ENCODE peak calls at places on chromosome 17, in ten cellular contexts. One of them, this sample, is unnamed.

GRCh38 chr17:49035470-49036269 is 38.5 kb downstream of the IGF2BP1 start:
- DNase-seq in GM12878: no peak
- DNase-seq in body of pancreas: peak
- DNase-seq in Peyer's patch: peak
- DNase-seq in stomach: peak
- DNase-seq in esophagus muscularis mucosa: no peak
- DNase-seq in A549: peak
- DNase-seq in esophagus squamous epithelium: no peak
- DNase-seq in NB4: peak
- DNase-seq in right lobe of liver: no peak
- DNase-seq in this sample: peak

GRCh38 chr17:17546399-17547185 is 44.9 kb downstream of the PEMT start:
- DNase-seq in Peyer's patch: no peak
- DNase-seq in body of pancreas: no peak
- DNase-seq in GM12878: no peak
- DNase-seq in esophagus muscularis mucosa: no peak
- DNase-seq in right lobe of liver: no peak
- DNase-seq in esophagus squamous epithelium: no peak
- DNase-seq in NB4: no peak
- DNase-seq in stomach: no peak
- DNase-seq in A549: no peak
- DNase-seq in this sample: no peak

GRCh38 chr17:36949461-36949927 is 740 bp downstream of the AATF start:
- DNase-seq in Peyer's patch: no peak
- DNase-seq in NB4: no peak
- DNase-seq in right lobe of liver: no peak
- DNase-seq in stomach: no peak
- DNase-seq in GM12878: no peak
- DNase-seq in A549: no peak
- DNase-seq in esophagus squamous epithelium: no peak
- DNase-seq in body of pancreas: no peak
- DNase-seq in esophagus muscularis mucosa: no peak
- DNase-seq in this sample: no peak

GRCh38 chr17:28986714-28987367 is 19.0 kb downstream of the SEZ6 start:
- DNase-seq in Peyer's patch: no peak
- DNase-seq in stomach: no peak
- DNase-seq in A549: no peak
- DNase-seq in esophagus muscularis mucosa: no peak
- DNase-seq in GM12878: no peak
- DNase-seq in right lobe of liver: no peak
- DNase-seq in NB4: no peak
- DNase-seq in body of pancreas: no peak
- DNase-seq in esophagus squamous epithelium: no peak
- DNase-seq in this sample: no peak

GRCh38 chr17:48202945-48203344 is 95.4 kb downstream of the SNX11 start:
- DNase-seq in esophagus squamous epithelium: no peak
- DNase-seq in NB4: no peak
- DNase-seq in right lobe of liver: no peak
- DNase-seq in GM12878: no peak
- DNase-seq in stomach: no peak
- DNase-seq in A549: no peak
- DNase-seq in body of pancreas: no peak
- DNase-seq in Peyer's patch: no peak
- DNase-seq in esophagus muscularis mucosa: no peak
- DNase-seq in this sample: no peak

GRCh38 chr17:17036520-17036998 is 5.7 kb upstream of the MPRIP start:
- DNase-seq in body of pancreas: peak
- DNase-seq in right lobe of liver: peak
- DNase-seq in GM12878: no peak
- DNase-seq in Peyer's patch: peak
- DNase-seq in NB4: peak
- DNase-seq in esophagus squamous epithelium: no peak
- DNase-seq in stomach: no peak
- DNase-seq in esophagus muscularis mucosa: no peak
- DNase-seq in A549: no peak
- DNase-seq in this sample: no peak

GRCh38 chr17:5500804-5501391 is 14.5 kb downstream of the MIS12 start:
- DNase-seq in body of pancreas: peak
- DNase-seq in esophagus squamous epithelium: no peak
- DNase-seq in stomach: peak
- DNase-seq in Peyer's patch: peak
- DNase-seq in right lobe of liver: peak
- DNase-seq in NB4: peak
- DNase-seq in esophagus muscularis mucosa: no peak
- DNase-seq in GM12878: no peak
- DNase-seq in A549: peak
- DNase-seq in this sample: peak

GRCh38 chr17:7932483-7932891 is 481 bp downstream of the CNTROB start:
- DNase-seq in stomach: no peak
- DNase-seq in right lobe of liver: no peak
- DNase-seq in NB4: peak
- DNase-seq in GM12878: no peak
- DNase-seq in A549: peak
- DNase-seq in esophagus muscularis mucosa: no peak
- DNase-seq in esophagus squamous epithelium: no peak
- DNase-seq in Peyer's patch: peak
- DNase-seq in body of pancreas: peak
- DNase-seq in this sample: no peak

GRCh38 chr17:72529386-72529785 is 408.6 kb downstream of the SOX9 start:
- DNase-seq in stomach: no peak
- DNase-seq in esophagus muscularis mucosa: no peak
- DNase-seq in A549: no peak
- DNase-seq in body of pancreas: no peak
- DNase-seq in esophagus squamous epithelium: no peak
- DNase-seq in GM12878: no peak
- DNase-seq in Peyer's patch: no peak
- DNase-seq in right lobe of liver: no peak
- DNase-seq in NB4: no peak
- DNase-seq in this sample: no peak

GRCh38 chr17:71033336-71033735 is 864.0 kb downstream of the KCNJ2 start:
- DNase-seq in esophagus muscularis mucosa: no peak
- DNase-seq in esophagus squamous epithelium: no peak
- DNase-seq in stomach: no peak
- DNase-seq in A549: no peak
- DNase-seq in GM12878: no peak
- DNase-seq in body of pancreas: no peak
- DNase-seq in right lobe of liver: no peak
- DNase-seq in Peyer's patch: no peak
- DNase-seq in NB4: no peak
- DNase-seq in this sample: no peak

GRCh38 chr17:51322390-51323029 is 62.2 kb downstream of the UTP18 start:
- DNase-seq in A549: peak
- DNase-seq in body of pancreas: no peak
- DNase-seq in GM12878: no peak
- DNase-seq in Peyer's patch: no peak
- DNase-seq in stomach: no peak
- DNase-seq in right lobe of liver: no peak
- DNase-seq in esophagus muscularis mucosa: no peak
- DNase-seq in esophagus squamous epithelium: no peak
- DNase-seq in NB4: peak
- DNase-seq in this sample: no peak

GRCh38 chr17:33033176-33033575 is 41.5 kb downstream of the SPACA3 start:
- DNase-seq in A549: no peak
- DNase-seq in right lobe of liver: no peak
- DNase-seq in Peyer's patch: no peak
- DNase-seq in esophagus squamous epithelium: no peak
- DNase-seq in stomach: no peak
- DNase-seq in GM12878: no peak
- DNase-seq in esophagus muscularis mucosa: no peak
- DNase-seq in body of pancreas: no peak
- DNase-seq in NB4: no peak
- DNase-seq in this sample: no peak

GRCh38 chr17:30570596-30571265 is 93.5 kb downstream of the GOSR1 start:
- DNase-seq in A549: no peak
- DNase-seq in GM12878: no peak
- DNase-seq in esophagus squamous epithelium: no peak
- DNase-seq in right lobe of liver: no peak
- DNase-seq in NB4: no peak
- DNase-seq in esophagus muscularis mucosa: no peak
- DNase-seq in stomach: no peak
- DNase-seq in Peyer's patch: no peak
- DNase-seq in body of pancreas: no peak
- DNase-seq in this sample: no peak

GRCh38 chr17:53032861-53033271 is 789.9 kb upstream of the KIF2B start:
- DNase-seq in esophagus muscularis mucosa: no peak
- DNase-seq in A549: no peak
- DNase-seq in NB4: peak
- DNase-seq in Peyer's patch: no peak
- DNase-seq in stomach: no peak
- DNase-seq in GM12878: no peak
- DNase-seq in body of pancreas: peak
- DNase-seq in right lobe of liver: no peak
- DNase-seq in esophagus squamous epithelium: no peak
- DNase-seq in this sample: no peak

GRCh38 chr17:18990331-18990730 is 14.2 kb downstream of the FAM83G start:
- DNase-seq in right lobe of liver: no peak
- DNase-seq in Peyer's patch: no peak
- DNase-seq in stomach: no peak
- DNase-seq in body of pancreas: no peak
- DNase-seq in esophagus muscularis mucosa: no peak
- DNase-seq in NB4: no peak
- DNase-seq in A549: no peak
- DNase-seq in GM12878: no peak
- DNase-seq in esophagus squamous epithelium: no peak
- DNase-seq in this sample: no peak

DNA sequence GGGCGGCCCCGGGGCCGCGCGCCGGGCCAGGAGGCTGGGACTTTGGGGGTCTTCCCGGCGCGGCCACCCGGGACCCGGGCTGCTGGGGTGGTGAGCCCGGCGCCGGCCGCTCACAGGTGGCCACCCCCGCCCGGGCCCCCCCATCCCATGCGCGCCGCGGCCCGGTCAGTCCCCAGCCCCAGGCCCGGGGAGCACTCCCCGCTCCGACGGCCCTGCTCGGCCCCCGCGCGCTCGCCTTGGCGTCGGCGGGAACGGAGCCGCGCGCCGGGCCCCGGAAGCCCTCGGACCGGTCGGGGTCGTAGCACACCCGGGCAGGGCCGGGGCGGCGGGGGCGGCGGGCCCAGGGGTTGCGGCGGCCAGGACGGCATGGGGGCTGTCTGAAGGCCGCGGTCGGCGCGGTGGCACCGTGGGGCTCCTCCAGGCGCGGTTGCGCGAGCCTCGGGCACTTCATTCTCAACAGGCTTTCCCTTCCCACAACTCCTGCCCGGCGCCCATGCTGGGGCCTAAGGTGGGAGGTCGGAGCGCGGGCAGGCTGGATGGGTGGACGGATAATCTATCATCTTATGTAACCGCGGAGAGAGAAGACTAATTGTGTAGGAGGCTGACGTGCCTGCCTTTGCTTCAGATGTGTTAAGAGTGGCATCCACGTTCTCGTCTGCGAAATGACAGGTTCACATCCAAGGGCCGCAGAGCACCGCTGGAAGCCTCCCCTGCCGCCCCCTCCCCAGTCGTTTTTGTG is 607 bp downstream of the BAIAP2 start:
- DNase-seq in body of pancreas: no peak
- DNase-seq in stomach: no peak
- DNase-seq in Peyer's patch: no peak
- DNase-seq in A549: no peak
- DNase-seq in NB4: peak
- DNase-seq in esophagus squamous epithelium: no peak
- DNase-seq in right lobe of liver: peak
- DNase-seq in GM12878: no peak
- DNase-seq in esophagus muscularis mucosa: no peak
- DNase-seq in this sample: no peak
- TF ChIP-seq POLR2A in body of pancreas: no peak
- TF ChIP-seq POLR2A in stomach: no peak
- TF ChIP-seq POLR2A in Peyer's patch: no peak
- TF ChIP-seq POLR2A in A549: no peak
- TF ChIP-seq POLR2A in NB4: no peak
- TF ChIP-seq POLR2A in esophagus squamous epithelium: no peak
- TF ChIP-seq POLR2A in right lobe of liver: no peak
- TF ChIP-seq POLR2A in GM12878: no peak
- TF ChIP-seq POLR2A in esophagus muscularis mucosa: no peak
- TF ChIP-seq POLR2A in this sample: no peak

DNA sequence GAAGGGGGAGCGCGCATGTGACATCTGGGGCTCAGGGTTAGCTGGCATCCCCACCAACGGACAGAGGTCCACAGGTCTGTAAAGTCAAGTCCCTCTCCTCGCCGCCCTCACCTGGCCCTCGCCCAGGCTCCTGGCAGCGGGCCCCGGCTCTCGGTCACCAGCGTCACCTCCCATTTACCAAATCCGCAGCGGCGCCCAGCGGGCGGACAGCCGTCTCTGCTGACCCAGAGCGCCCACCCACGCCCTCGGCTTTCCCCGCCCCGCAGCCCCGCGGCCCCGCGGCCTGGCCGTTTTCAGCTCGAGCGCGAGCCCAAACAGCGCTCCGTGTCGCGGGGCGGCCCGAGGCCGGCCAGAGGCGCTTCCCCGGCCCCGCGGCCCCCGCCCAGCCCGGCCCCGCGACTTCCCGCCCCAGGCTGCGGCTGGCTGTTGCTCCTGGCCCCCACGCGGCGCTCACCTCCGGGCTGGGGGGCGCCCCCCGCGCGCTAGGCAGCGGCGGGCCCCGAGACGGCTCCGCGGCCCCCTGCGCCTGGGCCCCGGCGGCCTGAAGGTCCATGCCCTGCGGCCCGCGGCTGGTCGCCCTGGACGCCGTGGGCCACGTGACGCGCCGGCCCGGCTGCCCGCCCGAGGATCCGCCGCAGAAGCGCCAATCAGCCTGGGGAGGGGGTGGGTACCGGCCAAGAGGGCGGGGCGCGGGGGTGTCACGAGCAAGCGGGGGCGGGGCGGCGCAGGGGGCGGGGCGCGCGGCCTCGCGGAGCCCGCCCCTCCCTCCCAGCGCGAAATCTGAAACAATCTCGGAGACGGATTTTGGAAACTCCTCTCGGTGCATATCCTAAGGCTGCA is at the start of gene COPRS:
- DNase-seq in GM12878: no peak
- DNase-seq in A549: peak
- DNase-seq in stomach: peak
- DNase-seq in Peyer's patch: peak
- DNase-seq in esophagus squamous epithelium: peak
- DNase-seq in body of pancreas: peak
- DNase-seq in NB4: peak
- DNase-seq in esophagus muscularis mucosa: peak
- DNase-seq in right lobe of liver: peak
- DNase-seq in this sample: peak
- TF ChIP-seq POLR2A in GM12878: peak
- TF ChIP-seq POLR2A in A549: peak
- TF ChIP-seq POLR2A in stomach: no peak
- TF ChIP-seq POLR2A in Peyer's patch: no peak
- TF ChIP-seq POLR2A in esophagus squamous epithelium: no peak
- TF ChIP-seq POLR2A in body of pancreas: peak
- TF ChIP-seq POLR2A in NB4: peak
- TF ChIP-seq POLR2A in esophagus muscularis mucosa: no peak
- TF ChIP-seq POLR2A in right lobe of liver: no peak
- TF ChIP-seq POLR2A in this sample: peak

GRCh38 chr17:35187481-35187880 is 6.7 kb downstream of the SLC35G3 start:
- DNase-seq in A549: no peak
- DNase-seq in GM12878: no peak
- DNase-seq in esophagus muscularis mucosa: no peak
- DNase-seq in right lobe of liver: no peak
- DNase-seq in body of pancreas: no peak
- DNase-seq in esophagus squamous epithelium: no peak
- DNase-seq in Peyer's patch: no peak
- DNase-seq in stomach: no peak
- DNase-seq in NB4: no peak
- DNase-seq in this sample: no peak
- TF ChIP-seq POLR2A in A549: no peak
- TF ChIP-seq POLR2A in GM12878: no peak
- TF ChIP-seq POLR2A in esophagus muscularis mucosa: no peak
- TF ChIP-seq POLR2A in right lobe of liver: no peak
- TF ChIP-seq POLR2A in body of pancreas: no peak
- TF ChIP-seq POLR2A in esophagus squamous epithelium: no peak
- TF ChIP-seq POLR2A in Peyer's patch: no peak
- TF ChIP-seq POLR2A in stomach: no peak
- TF ChIP-seq POLR2A in NB4: no peak
- TF ChIP-seq POLR2A in this sample: no peak

GRCh38 chr17:40803617-40804082 is 3.9 kb upstream of the KRT28 start:
- DNase-seq in A549: peak
- DNase-seq in esophagus muscularis mucosa: no peak
- DNase-seq in GM12878: no peak
- DNase-seq in esophagus squamous epithelium: no peak
- DNase-seq in NB4: peak
- DNase-seq in stomach: peak
- DNase-seq in right lobe of liver: peak
- DNase-seq in body of pancreas: peak
- DNase-seq in Peyer's patch: peak
- DNase-seq in this sample: peak
- TF ChIP-seq POLR2A in A549: no peak
- TF ChIP-seq POLR2A in esophagus muscularis mucosa: no peak
- TF ChIP-seq POLR2A in GM12878: no peak
- TF ChIP-seq POLR2A in esophagus squamous epithelium: no peak
- TF ChIP-seq POLR2A in NB4: no peak
- TF ChIP-seq POLR2A in stomach: no peak
- TF ChIP-seq POLR2A in right lobe of liver: no peak
- TF ChIP-seq POLR2A in body of pancreas: no peak
- TF ChIP-seq POLR2A in Peyer's patch: no peak
- TF ChIP-seq POLR2A in this sample: no peak